ENCODE peak calls at places on chromosomes 1 and 21, in seven cellular contexts. One of them, this sample, is unnamed.

GRCh38 chr1:162384116-162384515 is 2.6 kb downstream of the C1orf226 start:
- DNase-seq in CD4-positive, alpha-beta T cell: no peak
- DNase-seq in NCI-H510A: no peak
- DNase-seq in KBM-7: no peak
- DNase-seq in choroid plexus epithelial cell: no peak
- DNase-seq in NCI-H2029: no peak
- DNase-seq in hepatocyte: no peak
- DNase-seq in this sample: no peak

GRCh38 chr1:231919900-231920299 is 293.3 kb downstream of the DISC1 start:
- DNase-seq in NCI-H510A: no peak
- DNase-seq in CD4-positive, alpha-beta T cell: no peak
- DNase-seq in NCI-H2029: no peak
- DNase-seq in choroid plexus epithelial cell: no peak
- DNase-seq in KBM-7: no peak
- DNase-seq in hepatocyte: no peak
- DNase-seq in this sample: no peak

GRCh38 chr21:46622226-46622625 is 13.2 kb upstream of the PRMT2 start:
- DNase-seq in NCI-H510A: no peak
- DNase-seq in NCI-H2029: no peak
- DNase-seq in hepatocyte: peak; percentile 19
- DNase-seq in KBM-7: peak; percentile 98
- DNase-seq in choroid plexus epithelial cell: peak; percentile 90
- DNase-seq in CD4-positive, alpha-beta T cell: peak; percentile 32
- DNase-seq in this sample: peak; percentile 82

GRCh38 chr1:220124542-220124941 is 30.6 kb downstream of the IARS2 start:
- DNase-seq in NCI-H2029: no peak
- DNase-seq in choroid plexus epithelial cell: peak; percentile 73
- DNase-seq in NCI-H510A: no peak
- DNase-seq in CD4-positive, alpha-beta T cell: no peak
- DNase-seq in KBM-7: peak; percentile 32
- DNase-seq in hepatocyte: no peak
- DNase-seq in this sample: no peak

GRCh38 chr1:198647055-198647454 is 8.2 kb downstream of the PTPRC start:
- DNase-seq in hepatocyte: no peak
- DNase-seq in KBM-7: no peak
- DNase-seq in NCI-H510A: no peak
- DNase-seq in choroid plexus epithelial cell: no peak
- DNase-seq in CD4-positive, alpha-beta T cell: no peak
- DNase-seq in NCI-H2029: no peak
- DNase-seq in this sample: no peak

GRCh38 chr21:44527983-44528633 is 11.9 kb downstream of the KRTAP10-1 start:
- DNase-seq in CD4-positive, alpha-beta T cell: no peak
- DNase-seq in KBM-7: no peak
- DNase-seq in choroid plexus epithelial cell: no peak
- DNase-seq in hepatocyte: no peak
- DNase-seq in NCI-H2029: no peak
- DNase-seq in NCI-H510A: no peak
- DNase-seq in this sample: no peak

GRCh38 chr1:26368486-26368885 is 4.1 kb downstream of the ZNF683 start:
- DNase-seq in choroid plexus epithelial cell: no peak
- DNase-seq in NCI-H2029: no peak
- DNase-seq in hepatocyte: no peak
- DNase-seq in CD4-positive, alpha-beta T cell: no peak
- DNase-seq in NCI-H510A: no peak
- DNase-seq in KBM-7: no peak
- DNase-seq in this sample: no peak

GRCh38 chr1:6423321-6423999 is 1.1 kb upstream of the ESPN start:
- DNase-seq in choroid plexus epithelial cell: peak; percentile 44
- DNase-seq in hepatocyte: peak; percentile 83
- DNase-seq in CD4-positive, alpha-beta T cell: peak; percentile 72
- DNase-seq in KBM-7: peak; percentile 45
- DNase-seq in NCI-H2029: peak; percentile 82
- DNase-seq in NCI-H510A: peak; percentile 79
- DNase-seq in this sample: peak; percentile 59

GRCh38 chr1:42801832-42802483 is 15.0 kb upstream of the ERMAP start:
- DNase-seq in CD4-positive, alpha-beta T cell: no peak
- DNase-seq in hepatocyte: no peak
- DNase-seq in NCI-H2029: no peak
- DNase-seq in NCI-H510A: no peak
- DNase-seq in KBM-7: no peak
- DNase-seq in choroid plexus epithelial cell: no peak
- DNase-seq in this sample: no peak

GRCh38 chr1:179599623-179600249 is 8.1 kb downstream of the TDRD5 start:
- DNase-seq in choroid plexus epithelial cell: peak; percentile 47
- DNase-seq in NCI-H510A: peak; percentile 1
- DNase-seq in CD4-positive, alpha-beta T cell: no peak
- DNase-seq in NCI-H2029: no peak
- DNase-seq in KBM-7: peak; percentile 35
- DNase-seq in hepatocyte: peak; percentile 59
- DNase-seq in this sample: no peak

GRCh38 chr1:212754193-212754592 is 37.4 kb downstream of the NSL1 start:
- DNase-seq in KBM-7: peak; percentile 49
- DNase-seq in NCI-H510A: no peak
- DNase-seq in hepatocyte: no peak
- DNase-seq in CD4-positive, alpha-beta T cell: no peak
- DNase-seq in NCI-H2029: no peak
- DNase-seq in choroid plexus epithelial cell: no peak
- DNase-seq in this sample: no peak

GRCh38 chr1:27970401-27970800 is 10.6 kb downstream of the XKR8 start:
- DNase-seq in NCI-H2029: no peak
- DNase-seq in NCI-H510A: no peak
- DNase-seq in KBM-7: no peak
- DNase-seq in choroid plexus epithelial cell: peak; percentile 87
- DNase-seq in hepatocyte: no peak
- DNase-seq in CD4-positive, alpha-beta T cell: no peak
- DNase-seq in this sample: peak; percentile 73

GRCh38 chr1:3069491-3070303 is 694 bp downstream of the PRDM16 start:
- DNase-seq in choroid plexus epithelial cell: peak; percentile 57
- DNase-seq in hepatocyte: peak; percentile 87
- DNase-seq in NCI-H2029: no peak
- DNase-seq in CD4-positive, alpha-beta T cell: no peak
- DNase-seq in KBM-7: peak; percentile 21
- DNase-seq in NCI-H510A: no peak
- DNase-seq in this sample: peak; percentile 28

GRCh38 chr1:193019442-193020026 is 39.6 kb downstream of the UCHL5 start:
- DNase-seq in NCI-H2029: no peak
- DNase-seq in CD4-positive, alpha-beta T cell: no peak
- DNase-seq in choroid plexus epithelial cell: peak; percentile 85
- DNase-seq in KBM-7: peak; percentile 45
- DNase-seq in NCI-H510A: no peak
- DNase-seq in hepatocyte: peak; percentile 69
- DNase-seq in this sample: peak; percentile 51

GRCh38 chr1:86503477-86504129 is 34.9 kb downstream of the CLCA1 start:
- DNase-seq in hepatocyte: peak; percentile 35
- DNase-seq in KBM-7: no peak
- DNase-seq in NCI-H510A: no peak
- DNase-seq in choroid plexus epithelial cell: peak; percentile 28
- DNase-seq in NCI-H2029: no peak
- DNase-seq in CD4-positive, alpha-beta T cell: no peak
- DNase-seq in this sample: no peak

GRCh38 chr1:12063141-12064072 is at the start of gene TNFRSF8:
- DNase-seq in NCI-H510A: no peak
- DNase-seq in KBM-7: peak; percentile 57
- DNase-seq in CD4-positive, alpha-beta T cell: no peak
- DNase-seq in hepatocyte: no peak
- DNase-seq in choroid plexus epithelial cell: peak; percentile 29
- DNase-seq in NCI-H2029: no peak
- DNase-seq in this sample: no peak

GRCh38 chr1:245500546-245500945 is 345.8 kb downstream of the KIF26B start:
- DNase-seq in KBM-7: peak; percentile 40
- DNase-seq in NCI-H510A: no peak
- DNase-seq in CD4-positive, alpha-beta T cell: no peak
- DNase-seq in NCI-H2029: no peak
- DNase-seq in hepatocyte: no peak
- DNase-seq in choroid plexus epithelial cell: peak; percentile 71
- DNase-seq in this sample: peak; percentile 85

GRCh38 chr21:45434645-45435217 is 29.8 kb downstream of the COL18A1 start:
- DNase-seq in CD4-positive, alpha-beta T cell: no peak
- DNase-seq in KBM-7: no peak
- DNase-seq in choroid plexus epithelial cell: no peak
- DNase-seq in NCI-H2029: no peak
- DNase-seq in hepatocyte: no peak
- DNase-seq in NCI-H510A: no peak
- DNase-seq in this sample: no peak

GRCh38 chr1:24438423-24438901 is 22.9 kb downstream of the NIPAL3 start:
- DNase-seq in KBM-7: no peak
- DNase-seq in choroid plexus epithelial cell: peak; percentile 45
- DNase-seq in NCI-H510A: no peak
- DNase-seq in hepatocyte: no peak
- DNase-seq in CD4-positive, alpha-beta T cell: no peak
- DNase-seq in NCI-H2029: no peak
- DNase-seq in this sample: no peak

GRCh38 chr1:213268221-213268620 is 217.2 kb downstream of the RPS6KC1 start:
- DNase-seq in KBM-7: no peak
- DNase-seq in NCI-H510A: no peak
- DNase-seq in CD4-positive, alpha-beta T cell: no peak
- DNase-seq in NCI-H2029: no peak
- DNase-seq in hepatocyte: no peak
- DNase-seq in choroid plexus epithelial cell: peak; percentile 42
- DNase-seq in this sample: no peak

GRCh38 chr1:67973061-67973460 is 77.4 kb downstream of the DIRAS3 start:
- DNase-seq in CD4-positive, alpha-beta T cell: no peak
- DNase-seq in NCI-H2029: no peak
- DNase-seq in hepatocyte: no peak
- DNase-seq in KBM-7: no peak
- DNase-seq in NCI-H510A: no peak
- DNase-seq in choroid plexus epithelial cell: peak; percentile 49
- DNase-seq in this sample: no peak

GRCh38 chr21:16536661-16537359 is 807.0 kb downstream of the USP25 start:
- DNase-seq in hepatocyte: no peak
- DNase-seq in NCI-H510A: no peak
- DNase-seq in CD4-positive, alpha-beta T cell: no peak
- DNase-seq in NCI-H2029: peak; percentile 55
- DNase-seq in KBM-7: no peak
- DNase-seq in choroid plexus epithelial cell: peak; percentile 49
- DNase-seq in this sample: peak; percentile 57

GRCh38 chr1:35097224-35097623 is 18.0 kb downstream of the ZMYM1 start:
- DNase-seq in hepatocyte: no peak
- DNase-seq in CD4-positive, alpha-beta T cell: no peak
- DNase-seq in NCI-H2029: no peak
- DNase-seq in NCI-H510A: no peak
- DNase-seq in KBM-7: peak; percentile 94
- DNase-seq in choroid plexus epithelial cell: peak; percentile 13
- DNase-seq in this sample: peak; percentile 32

GRCh38 chr1:31954607-31955283 is 16.6 kb upstream of the PTP4A2 start:
- DNase-seq in hepatocyte: peak; percentile 87
- DNase-seq in NCI-H510A: no peak
- DNase-seq in choroid plexus epithelial cell: peak; percentile 99
- DNase-seq in KBM-7: peak; percentile 77
- DNase-seq in NCI-H2029: no peak
- DNase-seq in CD4-positive, alpha-beta T cell: no peak
- DNase-seq in this sample: peak; percentile 89

GRCh38 chr1:5844442-5844841 is 147.8 kb downstream of the NPHP4 start:
- DNase-seq in KBM-7: no peak
- DNase-seq in NCI-H510A: no peak
- DNase-seq in NCI-H2029: no peak
- DNase-seq in hepatocyte: no peak
- DNase-seq in CD4-positive, alpha-beta T cell: no peak
- DNase-seq in choroid plexus epithelial cell: no peak
- DNase-seq in this sample: no peak

GRCh38 chr1:160739098-160739511 is at the start of gene SLAMF7:
- DNase-seq in NCI-H510A: no peak
- DNase-seq in choroid plexus epithelial cell: peak; percentile 23
- DNase-seq in NCI-H2029: no peak
- DNase-seq in CD4-positive, alpha-beta T cell: no peak
- DNase-seq in KBM-7: peak; percentile 39
- DNase-seq in hepatocyte: no peak
- DNase-seq in this sample: no peak

GRCh38 chr1:36710008-36710407 is 227.3 kb upstream of the CSF3R start:
- DNase-seq in NCI-H2029: peak; percentile 27
- DNase-seq in choroid plexus epithelial cell: no peak
- DNase-seq in CD4-positive, alpha-beta T cell: no peak
- DNase-seq in NCI-H510A: peak; percentile 75
- DNase-seq in hepatocyte: no peak
- DNase-seq in KBM-7: no peak
- DNase-seq in this sample: no peak

GRCh38 chr21:38989745-38990423 is 184.2 kb downstream of the ETS2 start:
- DNase-seq in choroid plexus epithelial cell: peak; percentile 91
- DNase-seq in hepatocyte: peak; percentile 88
- DNase-seq in KBM-7: no peak
- DNase-seq in CD4-positive, alpha-beta T cell: no peak
- DNase-seq in NCI-H510A: peak; percentile 65
- DNase-seq in NCI-H2029: peak; percentile 86
- DNase-seq in this sample: peak; percentile 95

GRCh38 chr1:7869136-7869905 is 16.5 kb upstream of the UTS2 start:
- DNase-seq in choroid plexus epithelial cell: no peak
- DNase-seq in NCI-H2029: no peak
- DNase-seq in hepatocyte: no peak
- DNase-seq in NCI-H510A: no peak
- DNase-seq in KBM-7: no peak
- DNase-seq in CD4-positive, alpha-beta T cell: no peak
- DNase-seq in this sample: no peak

GRCh38 chr1:114671011-114671938 is 1.4 kb upstream of the DENND2C start:
- DNase-seq in choroid plexus epithelial cell: peak; percentile 39
- DNase-seq in NCI-H2029: no peak
- DNase-seq in CD4-positive, alpha-beta T cell: no peak
- DNase-seq in KBM-7: no peak
- DNase-seq in NCI-H510A: no peak
- DNase-seq in hepatocyte: no peak
- DNase-seq in this sample: no peak

GRCh38 chr1:86335906-86336305 is 60.2 kb downstream of the ODF2L start:
- DNase-seq in NCI-H2029: no peak
- DNase-seq in hepatocyte: no peak
- DNase-seq in KBM-7: no peak
- DNase-seq in CD4-positive, alpha-beta T cell: no peak
- DNase-seq in choroid plexus epithelial cell: no peak
- DNase-seq in NCI-H510A: no peak
- DNase-seq in this sample: no peak

GRCh38 chr1:163561570-163562295 is 240.0 kb downstream of the NUF2 start:
- DNase-seq in CD4-positive, alpha-beta T cell: no peak
- DNase-seq in NCI-H510A: no peak
- DNase-seq in KBM-7: no peak
- DNase-seq in choroid plexus epithelial cell: peak; percentile 32
- DNase-seq in hepatocyte: peak; percentile 15
- DNase-seq in NCI-H2029: no peak
- DNase-seq in this sample: no peak

GRCh38 chr1:3247521-3248031 is 178.6 kb downstream of the PRDM16 start:
- DNase-seq in KBM-7: no peak
- DNase-seq in NCI-H2029: no peak
- DNase-seq in CD4-positive, alpha-beta T cell: no peak
- DNase-seq in choroid plexus epithelial cell: no peak
- DNase-seq in NCI-H510A: no peak
- DNase-seq in hepatocyte: no peak
- DNase-seq in this sample: no peak

GRCh38 chr1:212313616-212314015 is 28.4 kb downstream of the PPP2R5A start:
- DNase-seq in NCI-H510A: no peak
- DNase-seq in KBM-7: no peak
- DNase-seq in CD4-positive, alpha-beta T cell: no peak
- DNase-seq in hepatocyte: no peak
- DNase-seq in NCI-H2029: no peak
- DNase-seq in choroid plexus epithelial cell: peak; percentile 19
- DNase-seq in this sample: peak; percentile 77

GRCh38 chr1:183810172-183810571 is 5.3 kb downstream of the RGL1 start:
- DNase-seq in CD4-positive, alpha-beta T cell: no peak
- DNase-seq in NCI-H2029: no peak
- DNase-seq in choroid plexus epithelial cell: no peak
- DNase-seq in hepatocyte: no peak
- DNase-seq in NCI-H510A: no peak
- DNase-seq in KBM-7: no peak
- DNase-seq in this sample: no peak